ENCODE peak calls at places on chromosome 13, in six cellular contexts. Q is K562, A is GM12878, V is GM12892, S is H1, Y is HepG2. O is an unnamed sample.
A peak's percentile ranks its signal among the peaks of the same experiment; 100 is the strongest.

GRCh38 chr13:45299194-45299593 is 41.8 kb downstream of the TPT1 start:
- DNase-seq in A (no peak), S (no peak), V (no peak), Q (peak; percentile 35), Y (no peak), O (no peak)

GRCh38 chr13:30870049-30870884 is 35.8 kb upstream of the MEDAG start:
- DNase-seq in Y (no peak), S (peak; percentile 67), V (peak; percentile 40), Q (peak; percentile 78), A (no peak), O (peak; percentile 33)

GRCh38 chr13:100675660-100676129 is 1.1 kb upstream of the TMTC4 start:
- DNase-seq in S (no peak), V (no peak), A (no peak), Y (no peak), Q (no peak), O (no peak)

GRCh38 chr13:60074397-60074796 is 89.3 kb downstream of the DIAPH3 start:
- DNase-seq in A (peak; percentile 9), Q (no peak), Y (no peak), S (no peak), V (no peak), O (no peak)

GRCh38 chr13:104984296-104984818 is 1551.1 kb downstream of the EFNB2 start:
- DNase-seq in A (peak; percentile 92), Q (no peak), V (no peak), S (no peak), Y (no peak), O (no peak)

GRCh38 chr13:87426737-87427136 is 244.4 kb upstream of the SLITRK5 start:
- DNase-seq in Y (no peak), Q (no peak), A (no peak), V (no peak), S (no peak), O (no peak)

GRCh38 chr13:60627071-60627686 is 230.2 kb downstream of the TDRD3 start:
- DNase-seq in A (no peak), Y (peak; percentile 29), V (no peak), S (peak; percentile 83), Q (peak; percentile 32), O (peak; percentile 12)

GRCh38 chr13:77833331-77833863 is 85.2 kb downstream of the EDNRB start:
- DNase-seq in A (no peak), V (no peak), Y (no peak), S (no peak), Q (no peak), O (no peak)

GRCh38 chr13:112176746-112177119 is 109.8 kb downstream of the SOX1 start:
- DNase-seq in Q (no peak), V (no peak), S (no peak), Y (no peak), A (no peak), O (no peak)

GRCh38 chr13:31046711-31047279 is 114.3 kb downstream of the TEX26 start:
- DNase-seq in V (no peak), S (no peak), Y (no peak), A (no peak), Q (no peak), O (no peak)

GRCh38 chr13:76980075-76980718 is 11.7 kb upstream of the CLN5 start:
- DNase-seq in V (peak; percentile 92), Q (peak; percentile 81), S (peak; percentile 99), Y (peak; percentile 43), A (no peak), O (peak; percentile 94)

GRCh38 chr13:57640582-57640981 is 9.0 kb downstream of the PCDH17 start:
- DNase-seq in S (no peak), Q (no peak), V (no peak), A (no peak), Y (no peak), O (no peak)

GRCh38 chr13:77876176-77876575 is 42.5 kb downstream of the EDNRB start:
- DNase-seq in A (no peak), S (no peak), V (no peak), Y (no peak), Q (no peak), O (no peak)

GRCh38 chr13:29507356-29507755 is 88.1 kb downstream of the SLC7A1 start:
- DNase-seq in A (no peak), V (no peak), Q (no peak), Y (no peak), S (no peak), O (no peak)

GRCh38 chr13:20174656-20175405 is 14.0 kb upstream of the GJA3 start:
- DNase-seq in Y (peak; percentile 26), V (peak; percentile 61), Q (peak; percentile 20), A (peak; percentile 43), S (no peak), O (peak; percentile 65)

GRCh38 chr13:74024314-74024713 is 109.9 kb downstream of the KLF12 start:
- DNase-seq in Q (no peak), Y (peak; percentile 10), S (no peak), A (no peak), V (no peak), O (no peak)

GRCh38 chr13:50531917-50532899 is 311.3 kb downstream of the DLEU7 start:
- DNase-seq in S (no peak), V (no peak), Y (no peak), Q (no peak), A (no peak), O (no peak)

GRCh38 chr13:106491928-106492327 is 43.5 kb downstream of the EFNB2 start:
- DNase-seq in V (no peak), S (no peak), Y (no peak), Q (no peak), A (no peak), O (no peak)

GRCh38 chr13:65830411-65831172 is 1399.5 kb downstream of the PCDH9 start:
- DNase-seq in S (no peak), A (no peak), Q (no peak), V (no peak), Y (no peak), O (no peak)

DNA sequence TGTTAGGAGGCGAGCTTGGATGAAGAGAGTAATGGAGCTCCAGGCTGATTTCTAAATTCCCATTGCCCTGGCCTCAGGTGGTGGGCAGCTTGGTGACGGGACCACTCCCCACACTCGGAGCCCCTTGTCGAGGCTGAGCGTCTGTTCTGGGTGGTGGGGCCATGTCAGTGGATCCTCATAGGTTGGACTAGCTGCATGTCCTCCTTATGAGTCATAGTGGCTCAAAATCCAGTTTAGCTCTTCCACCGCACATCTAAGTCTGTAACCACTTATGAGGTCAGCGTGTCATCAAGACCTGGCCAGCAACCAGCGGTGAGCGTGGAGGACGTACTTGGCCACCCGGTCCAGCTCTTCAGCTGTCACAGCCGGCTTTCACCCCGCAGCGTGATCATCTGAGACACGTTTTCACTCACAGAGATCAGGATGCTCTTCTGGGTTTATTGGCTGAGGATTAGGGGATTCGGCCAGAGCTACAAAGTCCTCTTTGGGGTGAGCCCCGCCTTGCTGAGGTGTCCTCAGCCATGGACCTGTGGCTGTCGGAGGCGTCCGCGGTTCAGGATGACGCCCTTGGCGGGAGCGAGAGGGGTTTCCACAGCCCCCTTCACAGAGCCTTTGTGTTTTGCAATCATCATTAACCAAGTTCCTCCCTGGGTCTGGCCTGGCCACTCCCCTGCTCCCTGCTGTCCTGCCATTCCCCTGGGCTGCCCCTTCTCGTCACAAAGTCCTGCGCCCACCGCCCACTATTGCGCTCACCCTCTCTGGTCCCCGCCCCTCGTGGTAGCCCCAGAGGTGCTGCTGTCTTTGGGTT is 41.9 kb downstream of the ADPRHL1 start:
- DNase-seq in A (no peak), Y (peak; percentile 32), V (no peak), S (no peak), Q (no peak), O (no peak)
- TF ChIP-seq TAF1 in A (no peak), Y (no peak), V (no peak), S (no peak), Q (no peak), O (no peak)

GRCh38 chr13:94028234-94029145 is 451.0 kb downstream of the DCT start:
- DNase-seq in S (no peak), Q (no peak), Y (peak; percentile 9), V (no peak), A (no peak), O (no peak)
- TF ChIP-seq POLR2AphosphoS5 in S (no peak), Q (no peak), Y (no peak), V (no peak), A (no peak), O (no peak)

GRCh38 chr13:32427852-32428580 is at the start of gene N4BP2L1:
- DNase-seq in A (peak; percentile 87), S (peak; percentile 76), V (peak; percentile 56), Q (no peak), Y (peak; percentile 96), O (peak; percentile 50)
- TF ChIP-seq POLR2A in A (peak; percentile 91), S (peak; percentile 28), V (peak; percentile 86), Q (no peak), Y (peak; percentile 74), O (peak; percentile 83)

GRCh38 chr13:26074706-26075105 is 22.9 kb upstream of the SHISA2 start:
- DNase-seq in S (no peak), Y (peak; percentile 50), Q (no peak), A (no peak), V (no peak), O (no peak)
- TF ChIP-seq TAF1 in S (no peak), Y (no peak), Q (no peak), A (no peak), V (no peak), O (no peak)

GRCh38 chr13:46659413-46660065 is 106.6 kb downstream of the LRCH1 start:
- DNase-seq in Y (peak; percentile 69), S (no peak), V (no peak), A (no peak), Q (no peak), O (no peak)

GRCh38 chr13:46656786-46657185 is 103.8 kb downstream of the LRCH1 start:
- DNase-seq in S (no peak), Q (no peak), Y (no peak), A (no peak), V (no peak), O (no peak)

GRCh38 chr13:46660408-46660807 is 107.4 kb downstream of the LRCH1 start:
- DNase-seq in A (no peak), Y (no peak), V (no peak), Q (no peak), S (no peak), O (no peak)

GRCh38 chr13:46654956-46655726 is 102.2 kb downstream of the LRCH1 start:
- DNase-seq in Q (no peak), Y (no peak), S (no peak), V (no peak), A (no peak), O (no peak)

DNA sequence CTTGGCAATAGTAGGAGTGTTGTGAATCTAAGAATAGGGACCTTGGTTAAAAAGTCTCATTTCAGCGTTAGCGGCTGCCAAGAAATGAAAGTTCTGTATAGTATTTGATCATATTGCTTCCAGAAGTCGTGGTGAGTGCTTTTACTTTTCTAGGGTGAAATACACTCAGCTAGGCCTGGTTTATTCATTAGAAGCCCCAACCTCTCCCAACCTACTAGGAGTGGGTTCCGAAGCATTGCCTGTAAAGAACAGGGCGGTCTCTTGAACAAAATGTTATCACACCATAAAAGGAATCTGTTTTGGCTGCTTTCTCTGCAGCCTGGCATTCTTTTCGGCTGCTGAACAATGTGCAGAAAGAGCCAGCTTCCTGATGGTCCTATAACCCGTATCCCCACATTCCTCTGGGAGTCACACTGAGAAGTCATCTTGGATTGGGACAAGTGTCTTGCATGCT is 102.8 kb downstream of the LRCH1 start:
- DNase-seq in A (no peak), Q (no peak), S (no peak), Y (no peak), V (no peak), O (no peak)
- TF ChIP-seq POLR2AphosphoS5 in A (no peak), Q (no peak), S (no peak), Y (no peak), V (no peak), O (no peak)

GRCh38 chr13:66831317-66831716 is 398.8 kb downstream of the PCDH9 start:
- DNase-seq in S (no peak), Y (no peak), A (no peak), V (no peak), Q (no peak), O (no peak)
- TF ChIP-seq POLR2A in S (no peak), Y (no peak), A (no peak), V (no peak), Q (no peak), O (no peak)